ENCODE peak calls at places on chromosomes 11 and 22, in ten cellular contexts. U, L, P, K, N, T, H, J, W and E are unnamed samples.

GRCh38 chr11:45347343-45347742 is 61.2 kb upstream of the SYT13 start:
- DNase-seq in U (no peak), L (no peak), P (peak), K (no peak), N (no peak), T (no peak), H (no peak), J (no peak), W (no peak), E (no peak)

GRCh38 chr22:31346733-31347250 is 646 bp upstream of the PATZ1 start:
- DNase-seq in U (no peak), L (peak), P (peak), K (peak), N (peak), T (peak), H (peak), J (peak), W (peak), E (no peak)

GRCh38 chr11:75059299-75059698 is 37.4 kb downstream of the OR2AT4 start:
- DNase-seq in U (no peak), L (no peak), P (no peak), K (no peak), N (no peak), T (no peak), H (no peak), J (no peak), W (no peak), E (no peak)

GRCh38 chr22:43228330-43228729 is 41.4 kb upstream of the TTLL12 start:
- DNase-seq in U (peak), L (peak), P (peak), K (peak), N (peak), T (no peak), H (no peak), J (no peak), W (peak), E (no peak)

GRCh38 chr22:25849514-25849913 is 107.5 kb downstream of the MYO18B start:
- DNase-seq in U (no peak), L (no peak), P (no peak), K (no peak), N (no peak), T (no peak), H (no peak), J (no peak), W (no peak), E (no peak)

GRCh38 chr11:125088123-125088522 is 23.3 kb downstream of the TMEM218 start:
- DNase-seq in U (no peak), L (no peak), P (no peak), K (no peak), N (no peak), T (no peak), H (no peak), J (no peak), W (no peak), E (no peak)

GRCh38 chr11:126405906-126406305 is 50.4 kb downstream of the ST3GAL4 start:
- DNase-seq in U (peak), L (no peak), P (no peak), K (no peak), N (no peak), T (no peak), H (no peak), J (no peak), W (no peak), E (no peak)

GRCh38 chr11:129639300-129639699 is 176.3 kb upstream of the TMEM45B start:
- DNase-seq in U (peak), L (peak), P (no peak), K (peak), N (peak), T (no peak), H (no peak), J (no peak), W (peak), E (peak)

GRCh38 chr11:73216466-73216865 is 1.6 kb upstream of the P2RY2 start:
- DNase-seq in U (no peak), L (no peak), P (no peak), K (no peak), N (no peak), T (no peak), H (no peak), J (no peak), W (no peak), E (no peak)

GRCh38 chr11:13271060-13271693 is 6.4 kb upstream of the BMAL1 start:
- DNase-seq in U (no peak), L (no peak), P (no peak), K (no peak), N (no peak), T (no peak), H (no peak), J (no peak), W (no peak), E (no peak)

GRCh38 chr11:120912504-120912903 is 111.4 kb upstream of the TBCEL start:
- DNase-seq in U (peak), L (peak), P (peak), K (peak), N (peak), T (no peak), H (no peak), J (no peak), W (peak), E (peak)

GRCh38 chr11:43567396-43567975 is 113.1 kb upstream of the HSD17B12 start:
- DNase-seq in U (peak), L (peak), P (peak), K (peak), N (peak), T (no peak), H (no peak), J (no peak), W (peak), E (peak)

GRCh38 chr22:17972385-17973181 is 51.8 kb downstream of the MICAL3 start:
- DNase-seq in U (peak), L (peak), P (peak), K (peak), N (peak), T (no peak), H (no peak), J (peak), W (peak), E (peak)

GRCh38 chr11:114163830-114164401 is 104.4 kb downstream of the ZBTB16 start:
- DNase-seq in U (peak), L (no peak), P (no peak), K (no peak), N (peak), T (peak), H (no peak), J (no peak), W (peak), E (no peak)

GRCh38 chr11:69666261-69666660 is 8.9 kb downstream of the LTO1 start:
- DNase-seq in U (no peak), L (no peak), P (no peak), K (no peak), N (no peak), T (no peak), H (no peak), J (no peak), W (no peak), E (no peak)

GRCh38 chr11:86938900-86939880 is 16.0 kb downstream of the FZD4 start:
- DNase-seq in U (peak), L (peak), P (peak), K (peak), N (peak), T (peak), H (no peak), J (no peak), W (peak), E (no peak)

GRCh38 chr11:134497586-134497985 is 85.5 kb upstream of the B3GAT1 start:
- DNase-seq in U (no peak), L (no peak), P (no peak), K (no peak), N (no peak), T (no peak), H (no peak), J (peak), W (no peak), E (no peak)

GRCh38 chr11:11521306-11522002 is 100.4 kb downstream of the GALNT18 start:
- DNase-seq in U (no peak), L (no peak), P (no peak), K (no peak), N (no peak), T (no peak), H (no peak), J (peak), W (no peak), E (no peak)

GRCh38 chr11:102204174-102204573 is 93.9 kb downstream of the YAP1 start:
- DNase-seq in U (peak), L (no peak), P (no peak), K (no peak), N (no peak), T (no peak), H (no peak), J (no peak), W (no peak), E (no peak)

GRCh38 chr11:106399075-106399500 is 321.6 kb downstream of the AASDHPPT start:
- DNase-seq in U (peak), L (peak), P (no peak), K (peak), N (peak), T (peak), H (no peak), J (no peak), W (peak), E (peak)

GRCh38 chr11:2445107-2445947 is 519 bp downstream of the KCNQ1 start:
- DNase-seq in U (no peak), L (no peak), P (peak), K (no peak), N (no peak), T (no peak), H (peak), J (peak), W (no peak), E (no peak)

GRCh38 chr11:74330065-74330858 is 18.8 kb upstream of the P4HA3 start:
- DNase-seq in U (peak), L (peak), P (no peak), K (no peak), N (peak), T (no peak), H (no peak), J (no peak), W (peak), E (peak)

GRCh38 chr22:28094831-28095230 is 175.8 kb upstream of the PITPNB start:
- DNase-seq in U (no peak), L (no peak), P (no peak), K (no peak), N (no peak), T (no peak), H (no peak), J (no peak), W (no peak), E (no peak)

GRCh38 chr11:77170107-77170506 is 42.1 kb downstream of the MYO7A start:
- DNase-seq in U (peak), L (no peak), P (peak), K (no peak), N (no peak), T (no peak), H (peak), J (no peak), W (no peak), E (no peak)

GRCh38 chr11:134124660-134125451 is 56.0 kb downstream of the JAM3 start:
- DNase-seq in U (no peak), L (peak), P (peak), K (no peak), N (peak), T (no peak), H (peak), J (peak), W (no peak), E (peak)

GRCh38 chr11:78821371-78822306 is 247.0 kb upstream of the NARS2 start:
- DNase-seq in U (peak), L (peak), P (no peak), K (no peak), N (peak), T (no peak), H (no peak), J (no peak), W (peak), E (peak)

GRCh38 chr22:27391092-27391770 is 410.3 kb downstream of the MN1 start:
- DNase-seq in U (no peak), L (no peak), P (peak), K (no peak), N (no peak), T (peak), H (no peak), J (peak), W (peak), E (no peak)

GRCh38 chr22:42060489-42060888 is 10.1 kb downstream of the NAGA start:
- DNase-seq in U (no peak), L (no peak), P (no peak), K (no peak), N (no peak), T (no peak), H (no peak), J (no peak), W (no peak), E (no peak)

DNA sequence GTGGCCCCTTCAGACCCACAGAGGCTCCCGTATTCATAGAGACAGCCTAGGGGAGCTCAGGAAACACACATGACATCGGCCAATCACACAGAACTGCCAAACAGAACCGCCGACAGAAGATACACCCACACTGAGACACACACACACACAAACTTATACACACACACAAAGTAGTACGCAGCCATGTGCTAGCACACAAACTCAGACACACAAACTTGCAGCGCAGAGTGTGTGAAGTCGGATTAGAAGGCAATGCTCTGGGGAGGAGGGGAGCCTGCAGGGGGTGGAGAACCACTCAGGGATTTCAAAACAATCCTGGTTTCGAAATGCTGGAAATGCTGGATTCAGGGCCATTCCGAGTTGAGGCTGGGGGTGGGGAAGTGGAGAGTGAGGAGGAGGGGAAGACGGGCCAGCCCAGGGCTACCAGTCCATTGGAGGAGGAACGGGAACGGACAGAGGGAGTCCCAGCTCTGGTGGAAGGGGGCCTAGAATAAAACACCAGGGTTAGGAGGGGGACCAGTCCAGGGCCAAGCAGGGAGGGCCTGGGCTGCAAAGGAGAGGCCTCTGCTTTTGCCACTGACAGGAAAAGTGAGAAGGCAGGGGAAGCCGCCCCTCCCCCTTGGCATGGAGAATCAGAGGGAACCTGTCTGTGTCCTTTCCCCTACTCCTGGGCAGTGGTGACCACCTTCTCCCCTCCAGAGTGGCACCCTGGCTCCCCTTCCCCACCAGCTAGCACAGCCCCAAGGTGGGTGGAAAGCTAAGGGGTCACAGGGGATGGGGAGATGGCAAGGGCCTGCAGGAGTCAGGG is 4.4 kb downstream of the BCL9L start:
- DNase-seq in U (peak), L (peak), P (no peak), K (peak), N (peak), T (peak), H (peak), J (peak), W (peak), E (peak)
- H3K4me3 ChIP-seq in U (peak), L (peak), P (peak), K (peak), N (peak), T (peak), H (peak), J (no peak), W (peak), E (peak)

GRCh38 chr22:46607483-46608114 is 12.6 kb upstream of the GRAMD4 start:
- DNase-seq in U (peak), L (no peak), P (no peak), K (no peak), N (no peak), T (no peak), H (peak), J (peak), W (no peak), E (no peak)

GRCh38 chr22:46606886-46607285 is 13.3 kb upstream of the GRAMD4 start:
- DNase-seq in U (no peak), L (no peak), P (no peak), K (no peak), N (no peak), T (no peak), H (no peak), J (no peak), W (no peak), E (no peak)

GRCh38 chr22:46602025-46602424 is 18.2 kb upstream of the GRAMD4 start:
- DNase-seq in U (no peak), L (no peak), P (no peak), K (no peak), N (no peak), T (no peak), H (peak), J (no peak), W (no peak), E (no peak)

GRCh38 chr22:46605117-46605516 is 15.1 kb upstream of the GRAMD4 start:
- DNase-seq in U (no peak), L (no peak), P (no peak), K (no peak), N (no peak), T (no peak), H (no peak), J (no peak), W (no peak), E (no peak)

GRCh38 chr22:46604306-46604690 is 15.9 kb upstream of the GRAMD4 start:
- DNase-seq in U (no peak), L (peak), P (no peak), K (no peak), N (peak), T (peak), H (peak), J (no peak), W (peak), E (peak)
- H3K4me3 ChIP-seq in U (no peak), L (no peak), P (no peak), K (no peak), N (no peak), T (no peak), H (no peak), J (no peak), W (peak), E (no peak)

DNA sequence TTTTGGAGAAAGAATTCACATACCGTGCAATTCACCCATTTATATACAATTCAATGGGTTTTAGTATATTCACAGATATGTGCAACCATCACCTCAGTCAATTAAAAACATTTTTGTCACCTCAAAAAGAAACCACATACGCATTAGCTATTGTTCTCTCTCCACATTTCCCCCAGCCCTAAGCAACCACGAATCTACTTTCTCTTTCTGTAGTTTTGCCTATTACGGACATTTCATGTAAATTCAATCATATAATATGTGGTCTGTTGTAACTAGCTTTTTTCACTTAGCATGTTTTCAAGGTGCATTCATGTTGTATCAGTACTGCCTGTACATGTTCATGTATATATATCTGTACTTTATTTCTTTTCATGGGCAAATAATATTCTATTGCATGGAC is 104.7 kb upstream of the RRM1 start:
- DNase-seq in U (no peak), L (no peak), P (no peak), K (no peak), N (no peak), T (no peak), H (no peak), J (no peak), W (no peak), E (no peak)
- H3K4me3 ChIP-seq in U (no peak), L (no peak), P (no peak), K (no peak), N (no peak), T (no peak), H (no peak), J (no peak), W (no peak), E (no peak)

GRCh38 chr22:36330127-36330526 is 57.6 kb downstream of the MYH9 start:
- DNase-seq in U (no peak), L (no peak), P (no peak), K (no peak), N (no peak), T (no peak), H (no peak), J (no peak), W (no peak), E (no peak)

GRCh38 chr22:36330655-36331305 is 57.0 kb downstream of the MYH9 start:
- DNase-seq in U (no peak), L (peak), P (no peak), K (no peak), N (peak), T (no peak), H (no peak), J (no peak), W (peak), E (no peak)

GRCh38 chr22:36327922-36328551 is 59.7 kb downstream of the MYH9 start:
- DNase-seq in U (no peak), L (peak), P (peak), K (no peak), N (peak), T (no peak), H (no peak), J (peak), W (peak), E (peak)

GRCh38 chr22:36328635-36329216 is 59.0 kb downstream of the MYH9 start:
- DNase-seq in U (peak), L (peak), P (peak), K (peak), N (peak), T (no peak), H (no peak), J (peak), W (peak), E (peak)

DNA sequence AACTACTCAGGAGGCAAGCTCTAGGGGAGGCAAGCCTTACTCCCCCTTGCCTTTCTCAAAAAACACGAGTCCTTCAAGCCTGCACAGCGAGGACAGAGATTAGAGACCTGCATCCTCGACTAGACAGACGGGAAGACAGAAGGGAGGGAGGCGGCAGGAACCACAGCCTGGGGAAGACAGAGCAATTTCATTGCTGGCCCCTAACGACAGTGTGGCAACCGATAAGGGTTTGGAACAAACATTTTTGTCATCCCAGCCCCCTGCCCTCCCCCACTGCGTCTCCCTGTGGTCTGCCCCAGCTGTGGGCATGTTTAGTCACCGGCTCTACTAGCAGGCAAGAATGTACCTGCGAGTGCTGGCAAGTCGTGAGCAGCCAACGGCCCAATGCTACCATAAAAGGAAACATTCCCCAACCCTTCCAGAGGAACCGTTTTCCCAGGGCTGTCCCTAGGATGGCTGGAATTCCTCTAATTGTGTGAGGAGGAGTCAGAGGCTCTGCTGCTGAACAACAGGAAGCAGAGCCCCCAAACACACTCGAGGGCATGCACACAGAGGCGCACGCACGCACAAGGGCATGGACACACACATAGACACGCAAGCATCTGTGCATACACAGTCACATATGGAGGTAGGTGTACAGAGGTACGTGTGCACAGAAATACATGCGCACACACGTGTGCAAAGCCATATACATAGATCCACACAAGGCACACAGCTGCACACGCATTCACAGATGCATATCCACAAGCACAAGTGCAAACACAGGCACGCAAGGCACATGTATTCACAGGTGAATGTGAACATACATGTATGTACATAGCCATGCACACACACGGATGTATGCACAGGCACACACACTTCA is 58.3 kb downstream of the MYH9 start:
- DNase-seq in U (peak), L (peak), P (peak), K (peak), N (peak), T (no peak), H (peak), J (peak), W (peak), E (peak)
- H3K4me3 ChIP-seq in U (peak), L (no peak), P (no peak), K (no peak), N (no peak), T (no peak), H (peak), J (no peak), W (no peak), E (no peak)